ENCODE peak calls at places on chromosomes 12 and 14, in seven cellular contexts. B is iPS-NIHi11, S is AG09309, N is GM06990, A is amygdala, F is iPS DF 19.7, K is amniotic stem cell. Z is an unnamed sample.

GRCh38 chr14:66009104-66009503 is 477.1 kb upstream of the CCDC196 start:
- DNase-seq in B (no peak), S (peak; percentile 80), N (no peak), A (no peak), F (no peak), K (peak; percentile 69), Z (no peak)

GRCh38 chr12:49037947-49038237 is 19.3 kb upstream of the PRKAG1 start:
- DNase-seq in B (no peak), S (no peak), N (no peak), A (no peak), F (no peak), K (no peak), Z (no peak)

GRCh38 chr12:65497645-65498044 is 219.2 kb downstream of the MSRB3 start:
- DNase-seq in B (no peak), S (no peak), N (no peak), A (no peak), F (no peak), K (no peak), Z (no peak)

GRCh38 chr14:103078860-103079587 is 5.0 kb upstream of the LBHD2 start:
- DNase-seq in B (no peak), S (no peak), N (no peak), A (no peak), F (no peak), K (no peak), Z (no peak)

GRCh38 chr12:124411291-124411878 is 116.5 kb downstream of the RFLNA start:
- DNase-seq in B (no peak), S (peak; percentile 89), N (no peak), A (no peak), F (no peak), K (peak; percentile 74), Z (no peak)

GRCh38 chr12:55829967-55830600 is 697 bp upstream of the DNAJC14 start:
- DNase-seq in B (peak; percentile 61), S (no peak), N (no peak), A (peak; percentile 94), F (no peak), K (no peak), Z (peak; percentile 52)

GRCh38 chr12:123063535-123063934 is 83.1 kb downstream of the ARL6IP4 start:
- DNase-seq in B (peak; percentile 78), S (no peak), N (no peak), A (no peak), F (peak; percentile 45), K (no peak), Z (peak; percentile 53)

GRCh38 chr14:93946104-93946503 is 19.0 kb downstream of the FAM181A start:
- DNase-seq in B (no peak), S (no peak), N (no peak), A (no peak), F (no peak), K (no peak), Z (no peak)

Z was measured in activated CD4-positive, alpha-beta T cell treated with anti-CD3 and anti-CD28 coated beads for 36 hours.